ENCODE peak calls at places on chromosomes 6 and 20, in nine cellular contexts. M, L, S, W, G, U, O, R and T are unnamed samples.

GRCh38 chr6:87918461-87918941 is 129.1 kb upstream of the SPACA1 start:
- DNase-seq in M (no peak), W (no peak), L (no peak), U (no peak), S (no peak), R (no peak), O (no peak), G (no peak), T (no peak)

GRCh38 chr6:96522469-96523009 is 933 bp downstream of the UFL1 start:
- DNase-seq in S (peak; percentile 11), U (no peak), G (no peak), M (peak; percentile 9), O (no peak), R (no peak), L (peak; percentile 30), W (no peak), T (no peak)

GRCh38 chr20:35601021-35601973 is 14.3 kb upstream of the SPAG4 start:
- DNase-seq in U (peak; percentile 57), M (peak; percentile 79), G (peak; percentile 67), L (peak; percentile 44), O (peak; percentile 72), S (peak; percentile 63), R (peak; percentile 39), W (no peak), T (no peak)

GRCh38 chr6:129707882-129708495 is 2.0 kb downstream of the ARHGAP18 start:
- DNase-seq in O (no peak), M (no peak), W (no peak), S (no peak), R (no peak), L (no peak), U (no peak), G (no peak), T (no peak)

GRCh38 chr6:999552-999951 is 306.6 kb upstream of the EXOC2 start:
- DNase-seq in M (no peak), R (no peak), W (no peak), G (no peak), O (no peak), L (no peak), S (no peak), U (no peak), T (no peak)

GRCh38 chr6:156555117-156555516 is 222.1 kb upstream of the ARID1B start:
- DNase-seq in O (no peak), U (no peak), R (no peak), M (no peak), S (no peak), L (no peak), W (no peak), G (no peak), T (no peak)

GRCh38 chr20:5212897-5213296 is 86.1 kb downstream of the CDS2 start:
- DNase-seq in R (peak; percentile 81), M (no peak), G (no peak), L (no peak), W (no peak), O (no peak), U (no peak), S (no peak), T (no peak)

GRCh38 chr20:49676581-49677291 is 36.9 kb downstream of the B4GALT5 start:
- DNase-seq in G (no peak), M (peak; percentile 53), O (no peak), W (no peak), L (peak; percentile 60), R (no peak), U (peak; percentile 3), S (no peak), T (no peak)

GRCh38 chr6:90268178-90268577 is 28.5 kb downstream of the BACH2 start:
- DNase-seq in G (no peak), R (no peak), M (no peak), U (no peak), L (no peak), S (no peak), O (no peak), W (no peak), T (no peak)

GRCh38 chr20:50558483-50558925 is 48.3 kb downstream of the PTPN1 start:
- DNase-seq in M (peak; percentile 71), W (no peak), O (peak; percentile 48), S (peak; percentile 45), L (no peak), G (no peak), U (no peak), R (no peak), T (no peak)

GRCh38 chr6:27896398-27896796 is 15.8 kb downstream of the OR2B2 start:
- DNase-seq in L (no peak), W (no peak), U (no peak), O (no peak), G (no peak), S (no peak), M (no peak), R (no peak), T (no peak)

GRCh38 chr20:43911066-43911465 is 3.6 kb upstream of the TOX2 start:
- DNase-seq in O (no peak), M (peak; percentile 37), G (no peak), R (no peak), L (no peak), U (no peak), S (peak; percentile 79), W (no peak), T (peak; percentile 72)

GRCh38 chr20:346640-347316 is at the start of gene NRSN2:
- DNase-seq in O (peak; percentile 70), G (peak; percentile 70), W (no peak), U (peak; percentile 66), L (no peak), R (peak; percentile 50), M (peak; percentile 77), S (peak; percentile 60), T (no peak)

GRCh38 chr6:38143191-38144154 is 323.9 kb downstream of the ZFAND3 start:
- DNase-seq in G (no peak), U (no peak), M (no peak), W (peak; percentile 79), R (peak; percentile 65), S (peak; percentile 8), L (no peak), O (no peak), T (no peak)

GRCh38 chr20:63011798-63012197 is 5.0 kb upstream of the BHLHE23 start:
- DNase-seq in W (no peak), G (no peak), S (peak; percentile 26), R (no peak), U (peak; percentile 16), L (no peak), M (no peak), O (no peak), T (no peak)

GRCh38 chr6:79570129-79570801 is 33.0 kb upstream of the LCA5 start:
- DNase-seq in R (no peak), S (no peak), L (no peak), M (no peak), G (no peak), O (no peak), W (no peak), U (no peak), T (no peak)

GRCh38 chr20:25860531-25861150 is 164.0 kb upstream of the ZNF337 start:
- DNase-seq in G (no peak), W (no peak), L (no peak), S (no peak), U (no peak), R (no peak), M (no peak), O (no peak), T (no peak)

GRCh38 chr6:73382462-73383113 is 12.0 kb upstream of the DDX43 start:
- DNase-seq in S (no peak), G (no peak), R (no peak), W (no peak), U (no peak), L (no peak), M (no peak), O (no peak), T (no peak)

GRCh38 chr6:72984981-72985665 is 240.2 kb downstream of the KHDC1L start:
- DNase-seq in O (no peak), G (no peak), U (no peak), S (no peak), R (no peak), L (no peak), W (no peak), M (no peak), T (no peak)

GRCh38 chr6:3749991-3750323 is 1.6 kb downstream of the PXDC1 start:
- DNase-seq in O (peak; percentile 87), U (no peak), L (no peak), R (no peak), G (no peak), W (no peak), M (no peak), S (peak; percentile 80), T (no peak)

GRCh38 chr6:158471339-158471738 is 88.6 kb upstream of the TMEM181 start:
- DNase-seq in S (no peak), M (no peak), R (no peak), O (no peak), L (peak; percentile 30), U (no peak), W (no peak), G (no peak), T (no peak)

GRCh38 chr6:47057830-47058540 is 15.9 kb upstream of the ADGRF1 start:
- DNase-seq in R (no peak), O (no peak), U (no peak), G (no peak), S (no peak), W (no peak), M (peak; percentile 46), L (no peak), T (no peak)

GRCh38 chr6:169131356-169131755 is 122.3 kb downstream of the THBS2 start:
- DNase-seq in W (no peak), G (no peak), R (peak; percentile 34), M (no peak), S (no peak), U (no peak), O (no peak), L (no peak), T (no peak)

GRCh38 chr6:121666809-121667208 is 231.4 kb downstream of the GJA1 start:
- DNase-seq in O (no peak), L (no peak), M (peak; percentile 51), R (no peak), S (peak; percentile 73), U (no peak), G (no peak), W (no peak), T (no peak)

GRCh38 chr6:144757299-144757698 is 472.2 kb downstream of the UTRN start:
- DNase-seq in L (no peak), U (no peak), G (no peak), R (no peak), O (no peak), W (no peak), S (no peak), M (no peak), T (no peak)

GRCh38 chr20:1299522-1299921 is 29.4 kb downstream of the SDCBP2 start:
- DNase-seq in S (no peak), O (no peak), L (no peak), R (no peak), M (peak; percentile 34), G (peak; percentile 27), W (no peak), U (no peak), T (no peak)

GRCh38 chr20:34708621-34709043 is 4.5 kb downstream of the TP53INP2 start:
- DNase-seq in L (no peak), S (peak; percentile 22), O (peak; percentile 67), G (peak; percentile 61), U (peak; percentile 47), M (peak; percentile 67), W (no peak), R (peak; percentile 53), T (no peak)

GRCh38 chr6:142913036-142913510 is 31.9 kb downstream of the HIVEP2 start:
- DNase-seq in U (no peak), O (no peak), L (no peak), M (no peak), R (no peak), S (no peak), W (no peak), G (no peak), T (no peak)